ENCODE peak calls at places on chromosomes 12 and 14, in nine cellular contexts. J, M, B, D, E, C, O, N and K are unnamed samples.
A peak's percentile ranks its signal among the peaks of the same experiment; 100 is the strongest.

GRCh38 chr12:78938341-78939084 is 73.9 kb downstream of the SYT1 start:
- DNase-seq in B (no peak), C (no peak), N (no peak), M (no peak), E (no peak), D (no peak), J (no peak), O (no peak), K (no peak)

GRCh38 chr14:88228519-88229236 is 94.4 kb downstream of the KCNK10 start:
- DNase-seq in C (no peak), N (no peak), E (no peak), J (no peak), B (no peak), M (no peak), O (no peak), D (no peak), K (no peak)

GRCh38 chr12:56948881-56949280 is 8.5 kb downstream of the RDH16 start:
- DNase-seq in E (no peak), N (no peak), B (no peak), O (no peak), J (no peak), D (no peak), C (peak; percentile 62), M (no peak), K (no peak)

GRCh38 chr12:101857043-101857558 is 20.3 kb upstream of the DRAM1 start:
- DNase-seq in D (no peak), N (no peak), M (no peak), O (no peak), E (no peak), B (peak; percentile 64), C (no peak), J (no peak), K (peak; percentile 67)

GRCh38 chr12:39368891-39369290 is 74.0 kb downstream of the KIF21A start:
- DNase-seq in N (no peak), M (no peak), O (no peak), J (no peak), D (no peak), E (no peak), C (no peak), B (no peak), K (no peak)

GRCh38 chr14:105315211-105315721 is 718 bp downstream of the PACS2 start:
- DNase-seq in M (peak; percentile 64), B (no peak), J (no peak), O (no peak), D (peak; percentile 14), E (peak; percentile 64), N (no peak), C (no peak), K (no peak)

GRCh38 chr12:27193854-27194544 is 50.1 kb upstream of the STK38L start:
- DNase-seq in J (peak; percentile 49), D (peak; percentile 72), O (no peak), E (no peak), M (peak; percentile 26), C (no peak), N (no peak), B (peak; percentile 70), K (peak; percentile 93)

GRCh38 chr12:13001725-13002040 is 1.6 kb upstream of the HEBP1 start:
- DNase-seq in B (no peak), J (no peak), D (no peak), E (no peak), O (no peak), N (no peak), M (no peak), C (no peak), K (no peak)

GRCh38 chr12:15752780-15753179 is 36.4 kb downstream of the EPS8 start:
- DNase-seq in J (no peak), B (no peak), M (no peak), D (no peak), N (no peak), E (no peak), C (no peak), O (no peak), K (peak; percentile 29)

GRCh38 chr12:4555804-4556203 is 6.2 kb upstream of the DYRK4 start:
- DNase-seq in C (no peak), E (no peak), D (no peak), O (no peak), M (no peak), B (no peak), J (no peak), N (no peak), K (no peak)

GRCh38 chr12:111720457-111720856 is 34.6 kb downstream of the ACAD10 start:
- DNase-seq in O (no peak), E (no peak), J (no peak), M (no peak), B (no peak), C (no peak), N (no peak), D (no peak), K (no peak)

GRCh38 chr12:29283969-29284368 is 97.0 kb downstream of the ERGIC2 start:
- DNase-seq in B (no peak), O (no peak), C (no peak), M (no peak), J (no peak), D (no peak), N (no peak), E (no peak), K (no peak)

GRCh38 chr14:68377459-68377858 is 415.4 kb downstream of the ZFP36L1 start:
- DNase-seq in C (no peak), J (peak; percentile 61), O (peak; percentile 42), E (peak; percentile 73), D (no peak), N (peak; percentile 48), M (peak; percentile 71), B (no peak), K (no peak)

DNA sequence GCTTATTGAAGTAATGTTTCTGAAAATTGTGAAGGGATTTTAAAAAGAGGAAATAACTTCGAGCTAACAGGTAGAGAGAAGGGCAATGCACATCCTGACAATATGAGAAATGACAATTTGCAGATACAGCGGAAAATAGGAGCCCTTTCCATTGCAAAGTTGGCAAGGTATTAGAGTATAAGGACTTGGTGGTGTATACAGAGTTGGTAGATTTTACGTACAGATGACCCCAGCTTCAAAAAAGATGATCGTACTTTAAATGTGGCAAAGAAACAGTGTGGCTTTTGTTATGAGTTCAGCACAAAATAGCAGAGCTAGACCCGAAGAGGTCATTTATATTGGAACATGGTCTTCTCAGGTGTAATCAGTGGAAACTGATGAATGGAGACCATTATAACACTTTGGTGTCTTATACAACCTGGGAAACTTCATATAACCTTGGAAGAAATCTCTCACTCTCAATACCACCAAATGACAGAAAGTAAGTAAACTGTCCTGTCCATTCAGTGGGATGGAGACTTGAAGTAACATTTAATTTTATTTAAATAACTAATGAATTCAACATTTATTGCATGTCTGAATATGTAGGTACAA is 2.3 kb downstream of the CLEC2B start:
- DNase-seq in N (no peak), E (no peak), O (no peak), C (no peak), J (no peak), M (no peak), D (peak; percentile 53), B (no peak), K (no peak)
- H3K4me3 ChIP-seq in N (peak overlapping the region; percentile 48), E (peak overlapping the region; percentile 48), O (no peak overlapping the region), C (peak overlapping the region; percentile 42), J (peak overlapping the region; percentile 63), M (no peak overlapping the region), D (peak overlapping the region; percentile 40), B (no peak overlapping the region), K (no peak overlapping the region)

GRCh38 chr14:100080206-100080605 is 15.0 kb downstream of the EVL start:
- DNase-seq in J (no peak), B (no peak), N (no peak), C (no peak), D (no peak), O (no peak), M (no peak), E (no peak), K (no peak)

GRCh38 chr14:100078216-100078780 is 13.1 kb downstream of the EVL start:
- DNase-seq in O (no peak), E (no peak), M (no peak), D (no peak), B (no peak), N (no peak), C (peak; percentile 42), J (no peak), K (no peak)

GRCh38 chr14:100077441-100077840 is 12.2 kb downstream of the EVL start:
- DNase-seq in M (no peak), O (no peak), B (no peak), N (no peak), D (no peak), E (no peak), C (peak; percentile 57), J (no peak), K (no peak)

GRCh38 chr14:100078997-100079561 is 13.9 kb downstream of the EVL start:
- DNase-seq in N (no peak), J (no peak), O (no peak), E (peak; percentile 50), C (peak; percentile 85), B (peak; percentile 75), D (peak; percentile 89), M (no peak), K (peak; percentile 61)

GRCh38 chr14:100079606-100080005 is 14.4 kb downstream of the EVL start:
- DNase-seq in D (no peak), E (no peak), M (no peak), B (no peak), J (no peak), O (no peak), C (no peak), N (no peak), K (no peak)
- H3K4me3 ChIP-seq in D (no peak overlapping the region), E (no peak overlapping the region), M (no peak overlapping the region), B (no peak overlapping the region), J (no peak overlapping the region), O (no peak overlapping the region), C (no peak overlapping the region), N (no peak overlapping the region), K (no peak overlapping the region)

DNA sequence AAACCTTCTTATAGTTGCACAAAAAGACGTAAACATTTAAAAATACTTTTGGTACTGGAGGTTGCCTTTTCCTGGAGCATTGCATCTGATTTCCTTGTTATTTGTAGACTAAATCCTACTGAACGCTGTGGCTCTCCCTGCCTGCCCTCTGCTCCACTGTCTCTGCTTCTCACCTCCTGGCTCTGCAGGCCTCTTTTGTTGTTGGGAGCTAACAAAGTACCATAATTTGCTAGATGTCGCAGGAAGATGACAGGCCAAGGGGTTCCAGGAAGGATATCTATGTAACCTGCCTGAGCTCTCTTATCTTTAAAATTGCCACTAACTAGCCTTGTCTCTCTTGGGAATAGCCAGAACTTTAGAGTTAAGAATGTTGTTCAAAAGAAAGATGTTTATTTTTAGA is 21.4 kb downstream of the SYNE2 start:
- DNase-seq in N (no peak), M (no peak), J (no peak), D (no peak), C (no peak), E (no peak), B (no peak), O (no peak), K (no peak)
- H3K4me3 ChIP-seq in N (no peak overlapping the region), M (no peak overlapping the region), J (no peak overlapping the region), D (no peak overlapping the region), C (no peak overlapping the region), E (no peak overlapping the region), B (no peak overlapping the region), O (no peak overlapping the region), K (no peak overlapping the region)

DNA sequence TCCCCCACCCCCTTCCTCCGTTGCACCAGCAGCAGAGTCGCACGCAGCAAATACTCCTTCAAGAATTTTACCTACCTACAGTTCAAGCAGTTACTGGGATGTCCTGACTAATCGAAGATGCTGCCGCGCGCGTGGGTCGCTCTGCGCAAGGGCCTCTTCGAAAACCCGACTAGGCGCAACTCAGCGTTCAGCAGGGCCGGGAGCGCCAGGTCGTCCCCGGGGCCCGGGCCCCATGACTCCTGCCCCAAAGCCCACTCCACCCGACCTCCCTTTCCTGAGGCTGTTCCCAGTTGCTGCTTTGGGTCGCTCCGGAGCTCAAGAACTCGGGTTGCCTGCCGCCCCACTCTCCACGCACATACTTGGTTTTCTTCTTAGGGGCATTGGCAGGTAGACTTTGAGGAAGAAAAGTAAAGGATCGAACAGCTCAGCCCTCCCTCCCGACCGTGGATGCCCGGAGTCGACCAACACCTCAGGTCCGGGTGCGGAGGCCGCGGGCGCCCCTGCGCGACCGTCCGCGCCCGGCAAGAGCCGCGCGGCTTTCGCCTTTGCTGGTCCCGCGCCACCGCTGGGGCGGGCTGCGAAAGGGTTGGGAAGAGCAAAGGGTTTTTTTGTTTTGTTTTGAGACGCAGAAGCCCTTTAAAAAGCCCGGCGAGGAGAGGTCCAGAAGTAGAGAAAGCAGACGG is 1.9 kb downstream of the BMP4 start:
- DNase-seq in N (no peak), B (peak; percentile 10), J (peak; percentile 32), E (peak; percentile 24), M (no peak), C (no peak), O (peak; percentile 30), D (peak; percentile 9), K (no peak)
- H3K4me3 ChIP-seq in N (peak overlapping the region; percentile 51), B (peak overlapping the region; percentile 55), J (peak overlapping the region; percentile 84), E (peak overlapping the region; percentile 64), M (no peak overlapping the region), C (peak overlapping the region; percentile 64), O (no peak overlapping the region), D (peak overlapping the region; percentile 49), K (peak overlapping the region; percentile 52)